ENCODE peak calls at places on chromosome 17, in ten cellular contexts. A is A549, H is foreskin keratinocyte, X is brain microvascular endothelial cell, O is WTC11, E is GM10248, T is pancreas, K is ovary, J is GM13976, C is AG09319. P is an unnamed sample.
A peak's percentile ranks its signal among the peaks of the same experiment; 100 is the strongest.

GRCh38 chr17:57338257-57338919 is 82.1 kb downstream of the MSI2 start:
- DNase-seq in X (no peak), H (no peak), O (no peak), A (no peak), C (no peak), E (peak; percentile 73), K (no peak), J (peak; percentile 66), T (no peak), P (no peak)

GRCh38 chr17:77144227-77144626 is 3.5 kb downstream of the SEC14L1 start:
- DNase-seq in T (no peak), J (no peak), X (no peak), C (no peak), E (no peak), A (no peak), O (no peak), K (no peak), H (no peak), P (no peak)

GRCh38 chr17:32318071-32318470 is 23.9 kb downstream of the C17orf75 start:
- DNase-seq in T (no peak), X (no peak), K (no peak), C (no peak), H (no peak), E (no peak), J (no peak), A (no peak), O (no peak), P (no peak)

GRCh38 chr17:64097196-64097936 is 32.6 kb downstream of the ERN1 start:
- DNase-seq in X (peak; percentile 54), O (no peak), H (no peak), E (no peak), J (no peak), A (no peak), C (no peak), T (no peak), K (no peak), P (no peak)

GRCh38 chr17:1590031-1590746 is 27.6 kb upstream of the PITPNA start:
- DNase-seq in O (no peak), K (no peak), E (no peak), C (peak; percentile 42), T (peak; percentile 44), X (peak; percentile 83), A (peak; percentile 99), H (peak; percentile 78), J (peak; percentile 58), P (peak; percentile 58)

GRCh38 chr17:29155966-29156338 is 24.2 kb downstream of the MYO18A start:
- DNase-seq in X (no peak), J (no peak), O (peak; percentile 58), K (no peak), T (no peak), C (no peak), A (no peak), H (no peak), E (no peak), P (no peak)

GRCh38 chr17:35141681-35142466 is at the start of gene NLE1:
- DNase-seq in H (peak; percentile 34), T (peak; percentile 87), J (peak; percentile 95), E (peak; percentile 94), O (peak; percentile 89), A (peak; percentile 86), K (peak; percentile 79), X (peak; percentile 69), C (peak; percentile 38), P (peak; percentile 36)

GRCh38 chr17:40551091-40551873 is 14.0 kb downstream of the CCR7 start:
- DNase-seq in J (peak; percentile 16), K (peak; percentile 91), H (no peak), A (peak; percentile 91), X (peak; percentile 98), C (peak; percentile 99), E (no peak), O (peak; percentile 6), T (peak; percentile 44), P (peak; percentile 60)

DNA sequence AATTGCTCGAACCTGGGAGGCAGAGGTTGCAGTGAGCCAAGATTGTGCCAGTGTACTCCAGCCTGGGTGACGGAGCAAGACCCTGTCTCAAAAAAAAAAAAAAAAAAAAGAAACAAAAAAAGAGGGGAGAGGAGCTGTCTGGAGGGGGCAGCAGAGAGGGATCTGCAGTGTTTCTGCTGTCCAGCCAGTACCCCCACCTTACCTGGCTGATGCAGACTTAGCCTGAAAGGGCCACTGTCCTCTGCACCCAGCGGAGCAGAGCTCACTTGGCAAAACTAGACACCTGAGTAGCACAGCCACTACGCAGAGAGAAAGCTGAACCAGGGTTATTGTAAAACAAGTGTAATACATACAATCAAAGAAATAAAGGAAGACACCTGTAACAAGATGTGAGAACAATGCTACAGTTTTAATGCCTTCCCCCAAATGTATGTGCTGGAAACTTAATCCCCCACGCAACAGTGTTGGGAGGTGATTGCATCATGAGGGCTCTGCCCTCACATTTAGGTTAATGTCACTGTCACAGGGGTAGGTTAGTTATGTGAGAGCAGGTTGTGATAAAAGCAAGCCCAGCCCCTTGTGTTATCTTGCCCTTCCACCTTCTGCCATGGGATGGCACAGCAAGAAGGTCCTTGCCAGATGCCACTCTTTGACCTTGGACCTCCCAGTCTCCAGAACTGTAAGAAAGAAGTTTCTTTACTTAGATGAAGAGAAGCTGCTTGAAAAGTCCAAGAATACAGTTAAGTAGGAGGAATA is 211.2 kb downstream of the RPTOR start:
- DNase-seq in E (no peak), X (no peak), T (no peak), K (no peak), H (no peak), C (no peak), O (peak; percentile 43), A (no peak), J (no peak), P (no peak)
- TF ChIP-seq CTCF in E (no peak), X (peak; percentile 55), T (no peak), K (no peak), H (peak; percentile 19), C (peak; percentile 14), O (no peak), A (no peak), J (no peak), P (no peak)

DNA sequence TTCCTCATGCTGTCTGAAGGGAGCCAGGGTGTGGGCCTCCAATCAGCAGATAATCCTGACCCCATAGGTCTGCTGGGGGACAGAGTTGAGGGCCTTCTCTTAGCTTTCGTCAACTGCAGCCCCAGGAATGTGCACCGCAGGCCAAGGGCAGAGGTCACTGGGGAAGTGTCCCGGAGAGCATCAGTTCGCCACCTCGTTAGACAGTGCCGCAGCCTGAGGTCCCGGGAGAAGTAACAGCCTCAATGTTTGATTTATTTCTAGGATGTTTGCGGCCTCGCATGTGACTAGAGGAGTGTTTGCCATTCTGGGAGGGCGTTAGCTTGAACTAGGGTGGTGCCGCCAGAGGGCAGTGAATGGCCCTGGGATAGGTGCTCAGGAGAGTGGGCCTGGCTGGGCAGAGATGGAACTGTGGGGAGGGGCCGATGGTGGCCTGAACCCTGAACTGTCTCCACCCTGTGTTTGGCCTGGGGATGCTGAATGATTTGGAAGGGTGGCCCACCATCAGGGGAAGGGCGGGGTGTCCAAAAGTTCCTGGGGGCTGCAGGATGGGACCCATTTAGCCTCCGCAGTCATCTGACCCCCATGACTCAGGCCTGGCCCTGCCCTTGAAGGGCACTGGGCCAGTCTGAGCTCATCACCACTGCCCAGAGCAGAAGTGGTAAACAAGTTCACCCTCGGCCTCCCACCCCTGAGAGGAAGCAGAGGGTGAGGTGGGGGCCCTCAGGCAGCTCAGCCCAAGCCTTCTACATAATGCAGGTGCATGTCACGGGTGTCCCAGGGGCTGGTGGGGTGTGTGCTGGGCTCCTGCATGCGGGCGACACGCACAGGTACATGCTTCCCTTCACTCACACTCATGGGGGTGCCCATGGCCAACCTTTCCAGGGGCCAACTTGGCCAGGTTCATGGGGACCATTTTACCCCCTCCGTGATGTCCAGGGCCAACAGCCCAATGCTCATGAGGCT is 12.4 kb upstream of the TAC4 start:
- DNase-seq in C (no peak), E (no peak), K (no peak), J (no peak), H (no peak), O (peak; percentile 49), T (no peak), X (no peak), A (no peak), P (no peak)
- TF ChIP-seq CTCF in C (no peak), E (no peak), K (no peak), J (no peak), H (peak; percentile 11), O (no peak), T (no peak), X (no peak), A (no peak), P (no peak)

GRCh38 chr17:81403040-81403467 is 7.8 kb downstream of the BAHCC1 start:
- DNase-seq in X (no peak), H (no peak), T (no peak), C (no peak), E (no peak), A (no peak), K (no peak), O (peak; percentile 42), J (no peak), P (no peak)
- TF ChIP-seq CTCF in X (peak; percentile 34), H (peak; percentile 39), T (no peak), C (no peak), E (no peak), A (no peak), K (no peak), O (no peak), J (no peak), P (no peak)

GRCh38 chr17:20008242-20009051 is 712 bp upstream of the SPECC1 start:
- DNase-seq in J (peak; percentile 46), A (peak; percentile 59), O (peak; percentile 54), T (peak; percentile 24), K (peak; percentile 57), C (no peak), H (no peak), E (peak; percentile 38), X (no peak), P (peak; percentile 30)

GRCh38 chr17:20009302-20010098 is at the start of gene SPECC1:
- DNase-seq in O (peak; percentile 95), E (peak; percentile 93), K (peak; percentile 84), T (peak; percentile 85), J (peak; percentile 94), H (no peak), X (peak; percentile 53), C (no peak), A (peak; percentile 48), P (peak; percentile 75)

GRCh38 chr17:20009052-20009301 is 182 bp upstream of the SPECC1 start:
- DNase-seq in H (no peak), O (no peak), T (no peak), C (no peak), A (peak; percentile 76), E (no peak), K (no peak), J (no peak), X (no peak), P (no peak)

GRCh38 chr17:20010886-20011402 is 1.8 kb downstream of the SPECC1 start:
- DNase-seq in E (no peak), H (no peak), O (no peak), C (no peak), X (no peak), T (no peak), A (no peak), K (no peak), J (no peak), P (no peak)

DNA sequence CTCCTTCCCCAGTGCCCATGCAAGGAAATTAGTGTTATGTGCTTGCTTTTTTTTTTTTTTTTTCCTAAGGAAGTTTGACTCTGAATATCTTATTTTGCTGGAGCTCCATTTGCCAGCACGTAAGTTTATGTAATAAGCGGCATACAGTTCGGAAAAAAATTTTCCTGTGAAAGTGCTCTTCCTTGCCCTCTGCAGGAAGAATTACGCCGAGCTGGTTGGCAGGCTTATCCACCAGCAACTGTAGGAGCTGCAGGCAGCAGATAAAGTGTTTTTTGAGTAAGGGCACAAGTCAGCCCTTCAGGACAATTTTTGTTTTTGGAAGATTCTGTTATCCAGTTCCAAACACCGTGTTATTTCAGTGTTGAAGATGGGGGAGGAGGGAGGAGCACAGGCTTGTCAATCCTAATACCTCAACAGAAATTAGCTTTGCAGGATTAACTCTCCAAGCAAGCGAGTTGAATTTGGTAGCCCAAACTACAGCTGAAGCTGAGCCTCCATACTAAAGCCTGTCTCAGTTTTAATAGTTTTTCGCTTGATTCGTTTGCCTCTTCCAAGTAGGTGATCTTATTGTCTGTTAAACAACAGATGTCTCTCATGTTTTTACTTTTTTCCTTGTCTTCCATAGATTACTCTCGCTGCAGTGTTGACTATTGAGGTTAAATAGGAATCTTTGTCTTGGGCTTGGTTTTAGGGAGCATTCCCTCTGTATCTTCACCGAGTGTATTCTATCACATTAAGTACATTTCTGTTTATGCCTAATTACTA is 1.1 kb downstream of the SPECC1 start:
- DNase-seq in E (no peak), O (peak; percentile 28), X (peak; percentile 14), K (peak; percentile 61), J (no peak), A (peak; percentile 65), C (peak; percentile 19), T (peak; percentile 58), H (no peak), P (no peak)
- TF ChIP-seq CTCF in E (peak; percentile 5), O (no peak), X (peak; percentile 73), K (no peak), J (no peak), A (peak; percentile 63), C (peak; percentile 66), T (peak; percentile 11), H (peak; percentile 56), P (no peak)

P was measured in omental fat pad.